ENCODE peak calls at places on chromosome 16, in four cellular contexts. D, P, Y and F are unnamed samples.

GRCh38 chr16:56372013-56372634 is 53.2 kb downstream of the AMFR start:
- DNase-seq in P (no peak), D (no peak), Y (no peak), F (no peak)

GRCh38 chr16:15770512-15770911 is 86.3 kb downstream of the MYH11 start:
- DNase-seq in D (no peak), Y (no peak), P (no peak), F (no peak)

GRCh38 chr16:23836404-23837291 is 865 bp downstream of the PRKCB start:
- DNase-seq in D (no peak), P (peak), Y (no peak), F (no peak)

GRCh38 chr16:28218109-28218508 is 6.3 kb upstream of the XPO6 start:
- DNase-seq in P (peak), D (peak), Y (no peak), F (no peak)

GRCh38 chr16:1137604-1138003 is 15.3 kb upstream of the CACNA1H start:
- DNase-seq in P (no peak), Y (peak), D (no peak), F (no peak)

GRCh38 chr16:86270696-86271095 is 239.6 kb upstream of the FOXF1 start:
- DNase-seq in P (no peak), D (no peak), Y (no peak), F (no peak)

GRCh38 chr16:89506791-89507191 is 1.4 kb upstream of the SPG7 start:
- DNase-seq in D (no peak), Y (no peak), P (no peak), F (no peak)

GRCh38 chr16:75224683-75225082 is 5.9 kb downstream of the CTRB1 start:
- DNase-seq in D (no peak), P (no peak), Y (no peak), F (no peak)

GRCh38 chr16:57038151-57038550 is 48.8 kb downstream of the NLRC5 start:
- DNase-seq in D (no peak), P (no peak), Y (no peak), F (no peak)

GRCh38 chr16:58027341-58028167 is 2.0 kb downstream of the MMP15 start:
- DNase-seq in Y (no peak), P (peak), D (peak), F (no peak)

GRCh38 chr16:81967358-81967757 is 43.9 kb downstream of the SDR42E1 start:
- DNase-seq in P (no peak), D (no peak), Y (no peak), F (no peak)

GRCh38 chr16:12225816-12226480 is 249.4 kb downstream of the SNX29 start:
- DNase-seq in Y (no peak), D (no peak), P (no peak), F (no peak)

GRCh38 chr16:83799336-83799735 is 8.4 kb upstream of the HSBP1 start:
- DNase-seq in Y (no peak), P (no peak), D (no peak), F (no peak)

GRCh38 chr16:7400117-7400890 is 67.7 kb downstream of the RBFOX1 start:
- DNase-seq in Y (no peak), P (no peak), D (no peak), F (no peak)
- TF ChIP-seq EP300 in Y (no peak), P (no peak), D (no peak), F (no peak)

GRCh38 chr16:50539053-50539615 is 9.1 kb upstream of the NKD1 start:
- DNase-seq in P (no peak), Y (no peak), D (no peak), F (no peak)
- TF ChIP-seq EP300 in P (no peak), Y (no peak), D (no peak), F (no peak)

GRCh38 chr16:2520784-2521577 is 810 bp downstream of the AMDHD2 start:
- DNase-seq in P (peak), Y (peak), D (no peak), F (no peak)
- TF ChIP-seq EP300 in P (no peak), Y (no peak), D (no peak), F (no peak)

DNA sequence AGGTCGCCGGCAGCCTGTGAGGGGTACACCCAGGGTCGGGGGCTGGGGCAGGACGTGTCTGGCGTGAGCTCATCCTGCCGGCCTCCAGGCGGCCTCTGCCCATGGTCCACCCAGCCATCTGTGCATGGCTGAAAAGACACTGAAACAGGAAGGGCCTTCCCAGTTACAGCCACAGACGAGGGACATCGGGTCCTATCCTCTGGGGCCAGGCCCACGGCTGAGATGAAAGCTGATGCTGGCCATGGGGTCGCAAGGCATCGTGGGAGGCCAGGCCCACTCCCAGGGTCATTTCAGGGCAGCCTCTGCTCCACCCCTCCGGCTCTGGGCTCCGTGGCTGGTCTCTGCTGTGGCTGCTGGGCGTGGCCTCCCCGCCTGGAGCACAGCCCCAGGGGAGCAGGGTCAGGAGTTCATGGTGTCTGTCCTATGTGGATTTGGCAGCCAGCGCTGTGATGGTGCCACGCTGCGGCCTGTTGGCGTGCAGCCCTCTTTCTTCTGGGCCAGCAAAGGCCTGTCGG is 16.6 kb upstream of the ATP6V0C start:
- DNase-seq in Y (no peak), P (peak), D (no peak), F (no peak)
- TF ChIP-seq EP300 in Y (no peak), P (no peak), D (no peak), F (no peak)

DNA sequence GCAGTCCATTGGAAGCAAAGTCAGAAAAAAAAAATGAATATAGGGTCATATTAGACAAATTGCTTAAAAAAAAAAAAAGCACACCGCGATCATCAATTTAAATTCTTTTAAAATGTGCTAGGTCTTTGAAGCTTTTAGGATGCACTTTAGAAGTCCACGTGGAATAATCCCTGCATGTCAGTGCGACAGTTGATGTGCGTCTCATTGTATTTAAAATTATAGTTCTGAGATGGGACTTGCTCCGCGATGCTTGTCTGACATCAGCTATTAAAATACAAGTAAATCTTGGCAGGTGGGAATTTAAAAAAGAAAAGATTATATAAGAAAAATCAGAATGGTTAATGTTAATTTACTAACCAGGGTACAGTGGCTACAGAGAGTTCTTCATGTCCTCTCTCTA is 105.2 kb downstream of the RBFOX1 start:
- DNase-seq in Y (no peak), P (no peak), D (no peak), F (no peak)
- TF ChIP-seq EP300 in Y (no peak), P (no peak), D (no peak), F (no peak)